ENCODE peak calls at places on chromosomes 6 and 20, in four cellular contexts. J is nephron progenitor cell; N is tibial nerve; T is effector CD4-positive, alpha-beta T cell. E is an unnamed sample.

GRCh38 chr6:85041376-85041775 is 277.0 kb upstream of the TBX18 start:
- DNase-seq in J (no peak), N (no peak), T (no peak), E (no peak)

GRCh38 chr6:81515562-81516453 is 236.7 kb downstream of the TENT5A start:
- DNase-seq in J (no peak), N (no peak), T (no peak), E (no peak)

GRCh38 chr6:20978176-20978614 is 443.9 kb downstream of the CDKAL1 start:
- DNase-seq in J (no peak), N (no peak), T (no peak), E (no peak)

GRCh38 chr6:4781426-4781825 is 5.2 kb downstream of the CDYL start:
- DNase-seq in J (no peak), N (no peak), T (no peak), E (no peak)

GRCh38 chr6:168344338-168344737 is 24.8 kb upstream of the DACT2 start:
- DNase-seq in J (no peak), N (no peak), T (no peak), E (no peak)

GRCh38 chr20:44572551-44573500 is 9.6 kb upstream of the PKIG start:
- DNase-seq in J (no peak), N (no peak), T (no peak), E (no peak)

GRCh38 chr20:41329435-41330342 is 10.9 kb upstream of the LPIN3 start:
- DNase-seq in J (no peak), N (peak), T (peak), E (peak)

GRCh38 chr6:117919775-117920492 is 12.9 kb downstream of the SLC35F1 start:
- DNase-seq in J (peak), N (peak), T (no peak), E (no peak)

GRCh38 chr20:21397341-21398108 is at the start of gene NKX2-4:
- DNase-seq in J (peak), N (no peak), T (no peak), E (no peak)

GRCh38 chr20:23296841-23297701 is 53.5 kb upstream of the NXT1 start:
- DNase-seq in J (no peak), N (no peak), T (no peak), E (no peak)

GRCh38 chr20:14384411-14384810 is 47.0 kb upstream of the FLRT3 start:
- DNase-seq in J (no peak), N (no peak), T (no peak), E (no peak)

GRCh38 chr20:16437387-16437990 is 135.8 kb downstream of the KIF16B start:
- DNase-seq in J (no peak), N (no peak), T (no peak), E (no peak)

GRCh38 chr6:112054001-112054400 is at the start of gene CCN6:
- DNase-seq in J (no peak), N (no peak), T (no peak), E (no peak)

GRCh38 chr6:72418495-72418894 is 203.4 kb upstream of the KCNQ5 start:
- DNase-seq in J (no peak), N (no peak), T (no peak), E (no peak)

GRCh38 chr6:6218246-6219085 is 102.0 kb downstream of the F13A1 start:
- DNase-seq in J (peak), N (no peak), T (no peak), E (no peak)

GRCh38 chr20:59670786-59671492 is 66.6 kb downstream of the PHACTR3 start:
- DNase-seq in J (no peak), N (no peak), T (no peak), E (no peak)

GRCh38 chr20:60020251-60020650 is 62.0 kb downstream of the CDH26 start:
- DNase-seq in J (no peak), N (no peak), T (no peak), E (no peak)

GRCh38 chr6:166970776-166971175 is 14.4 kb upstream of the RNASET2 start:
- DNase-seq in J (no peak), N (no peak), T (no peak), E (no peak)

GRCh38 chr6:104705095-104705707 is 154.5 kb downstream of the HACE1 start:
- DNase-seq in J (no peak), N (no peak), T (peak), E (peak)

GRCh38 chr6:98272061-98272460 is 562.3 kb upstream of the POU3F2 start:
- DNase-seq in J (no peak), N (no peak), T (no peak), E (no peak)

GRCh38 chr6:149107973-149108372 is 209.5 kb upstream of the TAB2 start:
- DNase-seq in J (no peak), N (no peak), T (no peak), E (no peak)

GRCh38 chr6:42923656-42924055 is 5.6 kb upstream of the CNPY3 start:
- DNase-seq in J (no peak), N (no peak), T (no peak), E (no peak)

E was measured in KG1.